ENCODE peak calls at places on chromosomes 1 and 21, in six cellular contexts. M, X, T, P, R and O are unnamed samples.

GRCh38 chr1:74392848-74393247 is 119.6 kb downstream of the LRRC53 start:
- DNase-seq in T (no peak), X (no peak), M (no peak), P (no peak), R (no peak), O (no peak)

GRCh38 chr1:172134087-172134731 is 286.3 kb upstream of the C1orf105 start:
- DNase-seq in X (no peak), T (no peak), M (peak), P (no peak), R (no peak), O (no peak)

GRCh38 chr1:86523670-86524354 is 23.1 kb upstream of the CLCA4 start:
- DNase-seq in M (no peak), P (no peak), T (no peak), R (no peak), X (no peak), O (no peak)

GRCh38 chr1:56584910-56585528 is 5.7 kb upstream of the PLPP3 start:
- DNase-seq in T (no peak), R (no peak), X (no peak), P (no peak), M (peak), O (no peak)

GRCh38 chr1:116127123-116127847 is 16.1 kb downstream of the MAB21L3 start:
- DNase-seq in M (no peak), R (no peak), T (no peak), P (no peak), X (no peak), O (no peak)

GRCh38 chr21:38356898-38357297 is 100.1 kb downstream of the KCNJ15 start:
- DNase-seq in R (no peak), M (no peak), P (no peak), T (no peak), X (no peak), O (no peak)

GRCh38 chr1:177385760-177386698 is 215.3 kb downstream of the BRINP2 start:
- DNase-seq in X (no peak), P (no peak), R (no peak), T (no peak), M (no peak), O (no peak)

GRCh38 chr1:239954836-239955235 is 136.8 kb upstream of the FMN2 start:
- DNase-seq in M (no peak), P (no peak), X (no peak), R (no peak), T (no peak), O (no peak)

GRCh38 chr1:12091191-12091590 is 28.1 kb downstream of the TNFRSF8 start:
- DNase-seq in M (no peak), P (no peak), X (no peak), R (no peak), T (no peak), O (no peak)

GRCh38 chr1:25675729-25676476 is 59.3 kb downstream of the MAN1C1 start:
- DNase-seq in P (peak), R (peak), X (no peak), M (no peak), T (no peak), O (no peak)

GRCh38 chr1:92031281-92032110 is 1.7 kb downstream of the EPHX4 start:
- DNase-seq in T (no peak), M (peak), X (no peak), P (no peak), R (no peak), O (no peak)

GRCh38 chr1:204520834-204521709 is 4.9 kb downstream of the MDM4 start:
- DNase-seq in X (peak), T (no peak), R (peak), M (peak), P (peak), O (no peak)

GRCh38 chr1:48916121-48917069 is 139.7 kb upstream of the BEND5 start:
- DNase-seq in T (no peak), X (no peak), M (peak), R (no peak), P (no peak), O (no peak)

GRCh38 chr1:45299981-45300668 is 26.6 kb upstream of the HPDL start:
- DNase-seq in T (peak), R (peak), X (no peak), M (peak), P (peak), O (no peak)

GRCh38 chr1:53381790-53382401 is 54.0 kb upstream of the LRP8 start:
- DNase-seq in M (peak), P (no peak), X (no peak), R (no peak), T (no peak), O (no peak)

GRCh38 chr1:22731924-22732522 is 21.4 kb downstream of the EPHB2 start:
- DNase-seq in P (no peak), M (peak), X (no peak), R (no peak), T (no peak), O (no peak)

GRCh38 chr1:31633117-31633516 is 11.6 kb downstream of the PEF1 start:
- DNase-seq in T (no peak), X (no peak), M (no peak), R (no peak), P (no peak), O (peak)

GRCh38 chr1:32242341-32242851 is 4.6 kb upstream of the FAM167B start:
- DNase-seq in X (no peak), T (no peak), R (no peak), M (no peak), P (no peak), O (peak)

DNA sequence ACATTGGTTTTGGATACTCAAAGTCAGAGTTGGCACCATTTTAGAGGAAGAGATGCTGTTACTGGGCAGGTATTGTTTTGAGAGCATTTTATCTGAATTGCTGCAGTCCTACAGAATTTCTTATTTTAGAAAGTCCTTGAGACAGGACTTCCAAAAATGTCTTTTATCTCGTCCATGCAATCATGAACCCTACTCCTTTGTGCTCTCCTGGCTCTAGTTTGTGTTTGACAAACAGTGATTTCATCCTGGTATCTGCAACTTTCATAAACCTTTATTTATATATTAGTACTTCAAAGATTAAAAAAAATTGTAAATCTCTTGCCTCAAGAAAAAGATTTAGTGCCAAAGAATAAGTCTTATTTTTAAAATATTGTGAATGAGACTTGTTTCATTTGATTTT is 4.6 kb upstream of the ARPC5 start:
- DNase-seq in T (no peak), R (no peak), M (no peak), P (no peak), X (no peak), O (no peak)
- H3K27ac ChIP-seq in T (peak), R (no peak), M (no peak), P (no peak), X (no peak), O (no peak)

GRCh38 chr1:173507847-173508209 is 30.7 kb downstream of the PRDX6 start:
- DNase-seq in M (no peak), R (no peak), P (no peak), X (no peak), T (no peak), O (no peak)
- H3K27ac ChIP-seq in M (no peak), R (no peak), P (no peak), X (no peak), T (no peak), O (no peak)

GRCh38 chr1:10192263-10192662 is 18.1 kb upstream of the KIF1B start:
- DNase-seq in R (no peak), T (no peak), X (no peak), P (no peak), M (no peak), O (no peak)
- H3K27ac ChIP-seq in R (no peak), T (no peak), X (no peak), P (no peak), M (no peak), O (no peak)

DNA sequence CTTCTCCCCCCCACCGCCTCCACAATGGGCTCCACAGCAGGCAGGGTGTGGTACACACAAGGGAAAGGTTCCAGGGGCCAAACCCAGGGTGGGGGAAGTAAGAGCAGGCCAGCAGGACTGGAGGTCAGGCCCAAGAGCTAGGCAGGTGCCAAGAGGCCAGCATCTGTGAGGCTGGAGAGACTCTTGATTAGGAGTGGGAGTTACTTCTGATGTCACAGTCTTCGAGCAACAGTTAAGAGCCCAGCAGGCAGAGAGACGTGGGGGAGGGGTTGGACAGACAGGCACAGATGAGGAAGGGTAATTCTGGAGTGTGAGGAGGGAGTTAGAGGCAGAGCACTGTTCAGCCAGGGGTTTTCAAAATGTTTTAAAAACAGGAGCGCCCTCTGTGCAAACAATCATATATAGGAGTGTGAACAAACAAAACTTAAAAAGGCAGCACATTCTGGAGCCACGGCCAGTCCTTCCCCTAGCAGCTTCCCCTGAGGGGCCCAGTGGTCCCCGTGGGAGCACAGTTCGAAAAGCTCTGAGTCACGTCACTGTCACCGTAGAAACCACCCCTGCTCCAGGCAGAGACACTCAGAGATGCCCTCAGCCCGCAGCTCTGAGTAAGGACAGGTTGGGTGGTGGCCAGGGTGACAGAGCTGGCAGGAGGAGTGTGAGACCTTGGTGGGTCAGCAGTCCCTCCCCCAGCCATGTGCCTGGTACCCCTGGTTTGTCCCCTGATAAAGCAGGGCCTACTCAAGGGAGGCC is 55.6 kb downstream of the SLC9A1 start:
- DNase-seq in T (peak), P (no peak), M (peak), X (no peak), R (no peak), O (peak)
- H3K27ac ChIP-seq in T (peak), P (peak), M (peak), X (peak), R (no peak), O (peak)

GRCh38 chr1:17594026-17594425 is 54.5 kb downstream of the ARHGEF10L start:
- DNase-seq in T (no peak), R (no peak), M (no peak), X (peak), P (no peak), O (no peak)

GRCh38 chr1:17596651-17597509 is 57.4 kb downstream of the ARHGEF10L start:
- DNase-seq in X (no peak), R (no peak), T (no peak), P (no peak), M (no peak), O (no peak)

GRCh38 chr1:17594690-17595601 is 55.4 kb downstream of the ARHGEF10L start:
- DNase-seq in M (no peak), P (no peak), T (no peak), R (no peak), X (no peak), O (no peak)

GRCh38 chr1:17596186-17596585 is 56.7 kb downstream of the ARHGEF10L start:
- DNase-seq in X (no peak), R (no peak), M (no peak), T (no peak), P (no peak), O (no peak)

DNA sequence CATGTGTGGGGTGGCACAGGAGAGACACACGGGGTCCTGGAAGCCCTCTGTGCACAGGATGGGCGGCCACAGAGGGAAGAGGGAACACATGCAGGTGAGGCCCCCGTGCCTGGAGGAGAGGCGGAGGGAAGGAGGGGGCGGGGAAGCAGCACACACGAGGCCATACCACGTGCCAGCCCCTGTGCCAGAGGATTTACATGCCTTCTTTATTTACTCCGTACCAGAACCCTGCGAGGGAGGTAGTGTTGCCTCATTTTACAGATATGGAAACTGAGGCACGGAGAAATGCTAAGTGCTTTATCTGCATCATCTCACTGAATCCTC is 56.1 kb downstream of the ARHGEF10L start:
- DNase-seq in M (no peak), T (no peak), X (no peak), R (no peak), P (no peak), O (no peak)
- H3K27ac ChIP-seq in M (no peak), T (no peak), X (no peak), R (no peak), P (peak), O (no peak)

GRCh38 chr21:45981641-45982255 is at the start of gene COL6A1:
- DNase-seq in X (no peak), P (peak), M (peak), R (peak), T (no peak), O (peak)
- H3K27ac ChIP-seq in X (peak), P (peak), M (peak), R (no peak), T (peak), O (peak)

DNA sequence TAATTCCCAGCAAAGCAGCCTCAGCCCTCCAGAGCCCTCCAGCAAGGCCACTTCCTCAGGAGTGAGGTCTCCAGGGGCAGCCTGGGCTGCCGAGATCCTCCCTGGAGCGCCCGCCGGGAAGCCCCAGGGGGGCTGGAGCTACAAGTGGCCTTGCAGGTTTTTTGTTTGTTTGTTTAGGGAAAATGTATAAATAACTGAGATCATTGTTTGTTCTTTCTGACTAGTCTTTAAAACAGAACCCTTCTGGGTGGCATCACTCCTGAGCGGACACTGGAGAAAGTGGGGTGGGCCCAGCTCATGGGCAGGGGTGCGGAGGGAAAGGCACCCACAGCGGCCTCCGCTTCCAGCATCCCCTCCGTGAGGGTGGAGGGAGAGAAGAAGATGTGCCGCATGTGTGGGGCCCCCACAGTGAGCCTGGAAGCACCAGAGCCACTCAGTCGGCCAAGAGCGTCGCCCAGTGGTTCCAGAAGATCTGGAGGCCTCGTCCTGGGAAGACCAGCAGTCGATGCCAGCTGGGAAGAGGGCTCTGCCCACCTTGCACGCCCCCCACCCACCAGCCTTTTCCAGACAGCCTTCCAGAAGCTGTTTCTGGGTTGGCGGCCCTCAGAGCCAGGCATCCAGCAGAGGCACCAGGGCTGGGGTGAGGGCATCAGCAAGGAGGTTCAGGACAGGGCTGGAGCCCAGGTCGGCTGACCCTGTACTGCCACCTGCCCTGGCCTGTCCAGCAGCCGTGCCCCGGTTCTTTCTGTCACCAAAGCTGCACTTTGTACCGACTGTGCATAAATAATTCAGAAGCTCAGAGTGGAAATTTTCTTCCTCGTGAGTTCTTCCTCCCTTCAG is 34.6 kb downstream of the TFF3 start:
- DNase-seq in X (no peak), P (no peak), T (no peak), M (no peak), R (no peak), O (peak)
- H3K27ac ChIP-seq in X (no peak), P (no peak), T (no peak), M (no peak), R (no peak), O (no peak)

GRCh38 chr21:45382698-45383000 is 22.3 kb upstream of the COL18A1 start:
- DNase-seq in P (no peak), M (no peak), T (no peak), R (no peak), X (no peak), O (no peak)
- H3K27ac ChIP-seq in P (no peak), M (no peak), T (no peak), R (no peak), X (no peak), O (no peak)

DNA sequence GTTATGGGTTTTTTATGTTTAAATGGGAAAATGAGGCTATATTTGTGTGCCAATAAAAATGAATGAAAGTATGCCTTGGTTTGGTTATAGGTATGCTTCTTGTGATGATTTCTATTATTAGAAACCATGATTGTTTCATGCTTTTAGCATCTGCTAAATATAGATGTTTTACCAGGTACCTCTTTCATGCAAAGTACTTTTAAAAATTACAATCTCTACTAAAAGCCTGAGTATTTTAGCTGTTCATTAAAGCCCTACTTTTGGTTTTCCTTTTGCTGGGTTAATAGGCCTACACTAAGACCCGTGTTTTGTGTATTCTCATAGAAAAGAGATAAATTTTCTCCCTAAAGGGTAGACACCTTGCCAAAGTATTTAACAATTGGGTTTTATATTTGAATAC is 32.0 kb downstream of the MTF2 start:
- DNase-seq in R (no peak), M (no peak), P (no peak), X (no peak), T (no peak), O (no peak)
- H3K27ac ChIP-seq in R (no peak), M (no peak), P (no peak), X (peak), T (no peak), O (peak)

DNA sequence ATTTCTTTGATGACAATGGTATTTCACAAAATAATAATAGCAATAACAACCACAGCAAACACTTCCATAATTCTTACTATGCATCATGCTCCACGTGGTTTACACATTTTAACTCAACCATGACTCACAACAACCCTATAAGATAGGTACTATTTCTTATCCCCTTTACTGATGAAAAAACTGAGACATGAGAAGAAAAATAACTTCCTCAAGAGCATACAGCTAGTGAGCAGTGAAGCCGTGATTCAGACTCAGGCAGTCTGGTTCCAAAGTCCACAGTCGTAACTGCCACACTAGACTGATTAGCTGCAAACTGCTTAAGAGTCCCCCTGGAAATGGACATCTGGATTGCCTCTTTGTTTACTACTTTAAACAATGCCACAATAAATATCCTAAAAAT is 55.7 kb downstream of the PLD5 start:
- DNase-seq in R (no peak), X (no peak), T (no peak), P (no peak), M (no peak), O (no peak)
- H3K27ac ChIP-seq in R (no peak), X (no peak), T (no peak), P (no peak), M (no peak), O (no peak)